ENCODE peak calls at places on chromosome 17, in five cellular contexts. L is IMR-90, P is GM12878, S is SK-N-SH, H is HepG2. U is an unnamed sample.

GRCh38 chr17:27296427-27296979 is 2.6 kb downstream of the WSB1 start:
- DNase-seq in P (no peak), H (no peak), S (no peak), L (peak; percentile 85), U (no peak)

GRCh38 chr17:77319211-77320031 is 178.7 kb downstream of the SEC14L1 start:
- DNase-seq in S (peak; percentile 43), L (peak; percentile 86), H (no peak), P (no peak), U (peak; percentile 89)

GRCh38 chr17:4248504-4249277 is 15.1 kb downstream of the ANKFY1 start:
- DNase-seq in L (no peak), H (no peak), S (no peak), P (no peak), U (no peak)

GRCh38 chr17:1454541-1454940 is 1.5 kb downstream of the CRK start:
- DNase-seq in P (no peak), S (no peak), H (no peak), L (no peak), U (no peak)

GRCh38 chr17:77645441-77646430 is 312.8 kb upstream of the TNRC6C start:
- DNase-seq in H (no peak), P (no peak), L (no peak), S (no peak), U (no peak)

GRCh38 chr17:79500738-79501533 is 109.9 kb downstream of the RBFOX3 start:
- DNase-seq in H (no peak), P (no peak), S (no peak), L (no peak), U (peak; percentile 21)

GRCh38 chr17:64115871-64116534 is 13.9 kb downstream of the ERN1 start:
- DNase-seq in S (no peak), L (peak; percentile 94), P (no peak), H (no peak), U (no peak)

GRCh38 chr17:19388791-19389190 is 1.8 kb upstream of the MFAP4 start:
- DNase-seq in L (peak; percentile 37), S (no peak), H (no peak), P (no peak), U (no peak)

GRCh38 chr17:78724544-78724943 is 57.5 kb downstream of the CYTH1 start:
- DNase-seq in L (no peak), P (no peak), S (peak; percentile 81), H (no peak), U (no peak)

GRCh38 chr17:17944253-17944652 is 27.9 kb downstream of the TOM1L2 start:
- DNase-seq in P (no peak), L (no peak), S (no peak), H (no peak), U (no peak)

GRCh38 chr17:67995568-67996191 is 589 bp downstream of the C17orf58 start:
- DNase-seq in L (no peak), P (no peak), H (no peak), S (peak; percentile 81), U (no peak)

GRCh38 chr17:64387545-64388171 is 3.0 kb downstream of the PECAM1 start:
- DNase-seq in L (no peak), H (no peak), S (no peak), P (no peak), U (peak; percentile 33)

GRCh38 chr17:41360291-41360995 is 9.2 kb downstream of the KRT33B start:
- DNase-seq in P (no peak), S (no peak), L (peak; percentile 59), H (no peak), U (no peak)

GRCh38 chr17:17419166-17419565 is 57.6 kb upstream of the MED9 start:
- DNase-seq in L (no peak), S (no peak), H (no peak), P (no peak), U (no peak)

GRCh38 chr17:39527220-39527813 is 66.0 kb downstream of the CDK12 start:
- DNase-seq in L (no peak), H (peak; percentile 33), P (no peak), S (no peak), U (peak; percentile 27)

GRCh38 chr17:81635431-81635830 is 1.5 kb downstream of the NPLOC4 start:
- DNase-seq in S (no peak), L (no peak), H (no peak), P (no peak), U (no peak)

GRCh38 chr17:43840814-43841213 is 6.2 kb upstream of the CD300LG start:
- DNase-seq in P (no peak), L (peak; percentile 16), S (peak; percentile 82), H (peak; percentile 61), U (peak; percentile 44)

GRCh38 chr17:2212328-2212981 is 91.1 kb downstream of the SMG6 start:
- DNase-seq in L (peak; percentile 79), S (no peak), P (no peak), H (no peak), U (no peak)

GRCh38 chr17:75498726-75499213 is 16.6 kb downstream of the CASKIN2 start:
- DNase-seq in H (no peak), L (no peak), S (peak; percentile 55), P (no peak), U (peak; percentile 52)

GRCh38 chr17:67687541-67687940 is 30.2 kb upstream of the NOL11 start:
- DNase-seq in S (no peak), H (no peak), L (no peak), P (no peak), U (no peak)

GRCh38 chr17:61815863-61816523 is 47.3 kb downstream of the BRIP1 start:
- DNase-seq in H (no peak), L (no peak), S (no peak), P (no peak), U (no peak)

GRCh38 chr17:14352139-14352538 is 51.3 kb downstream of the HS3ST3B1 start:
- DNase-seq in H (no peak), S (no peak), P (no peak), L (no peak), U (no peak)

GRCh38 chr17:55674107-55674506 is 48.6 kb downstream of the TMEM100 start:
- DNase-seq in P (no peak), H (no peak), L (no peak), S (no peak), U (no peak)

GRCh38 chr17:40320771-40321501 is 12.0 kb downstream of the RARA start:
- DNase-seq in S (no peak), H (no peak), L (no peak), P (no peak), U (peak; percentile 62)

GRCh38 chr17:65823713-65824112 is 262.3 kb upstream of the AXIN2 start:
- DNase-seq in L (no peak), H (no peak), S (no peak), P (no peak), U (no peak)
- TF ChIP-seq MXI1 in L (no peak), H (no peak), S (no peak), P (no peak), U (no peak)

GRCh38 chr17:57954421-57955182 is 610 bp downstream of the CUEDC1 start:
- DNase-seq in P (no peak), L (peak; percentile 46), S (peak; percentile 84), H (no peak), U (no peak)

GRCh38 chr17:57957120-57957850 is 2.1 kb upstream of the CUEDC1 start:
- DNase-seq in S (peak; percentile 10), H (no peak), L (no peak), P (no peak), U (no peak)

GRCh38 chr17:57953703-57954420 is 1.4 kb downstream of the CUEDC1 start:
- DNase-seq in H (no peak), P (no peak), L (no peak), S (no peak), U (no peak)

GRCh38 chr17:57956311-57957119 is 1.3 kb upstream of the CUEDC1 start:
- DNase-seq in H (no peak), L (no peak), S (peak; percentile 27), P (peak; percentile 62), U (no peak)

DNA sequence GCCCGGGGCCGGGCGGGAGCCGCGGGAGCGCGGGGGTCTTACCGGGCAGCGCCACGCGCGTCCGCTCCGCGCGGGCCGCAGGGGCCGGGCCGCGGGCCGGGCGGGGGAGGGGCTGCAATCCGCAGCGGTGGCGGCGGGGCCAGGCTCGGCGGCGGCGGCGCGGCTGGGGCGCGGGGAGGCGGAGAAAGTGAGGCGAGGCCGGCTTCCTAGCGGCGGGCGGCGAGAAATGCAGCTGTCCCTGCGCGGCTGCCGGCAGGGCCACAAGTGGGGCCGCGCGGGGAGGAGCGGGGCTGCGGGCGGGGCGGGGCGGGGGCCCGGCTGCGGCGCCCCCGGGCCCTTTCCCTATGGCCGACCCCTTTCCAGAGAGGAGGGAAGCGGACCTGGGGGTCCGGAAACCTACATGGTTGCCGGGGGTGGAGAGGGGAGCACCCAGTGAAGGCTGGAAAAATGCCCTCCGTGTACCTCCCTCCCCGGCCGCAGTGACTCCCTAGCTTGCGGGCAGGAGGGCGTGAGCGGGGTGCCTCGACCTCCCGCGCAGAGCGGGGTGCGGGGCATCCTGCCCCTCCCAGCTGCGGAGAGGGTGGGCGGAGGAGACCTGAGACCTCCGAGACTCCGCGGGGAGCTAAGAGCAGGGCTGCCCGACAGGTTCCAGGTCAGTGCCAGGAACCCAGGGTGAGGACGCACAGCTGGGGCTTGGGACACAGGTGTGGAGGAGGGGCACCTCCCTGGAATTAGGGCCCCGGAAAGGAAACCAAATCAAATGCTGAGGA is at the start of gene CUEDC1:
- DNase-seq in P (no peak), H (no peak), S (peak; percentile 98), L (peak; percentile 39), U (peak; percentile 77)
- TF ChIP-seq MXI1 in P (no peak), H (no peak), S (peak; percentile 24), L (peak; percentile 30), U (no peak)

DNA sequence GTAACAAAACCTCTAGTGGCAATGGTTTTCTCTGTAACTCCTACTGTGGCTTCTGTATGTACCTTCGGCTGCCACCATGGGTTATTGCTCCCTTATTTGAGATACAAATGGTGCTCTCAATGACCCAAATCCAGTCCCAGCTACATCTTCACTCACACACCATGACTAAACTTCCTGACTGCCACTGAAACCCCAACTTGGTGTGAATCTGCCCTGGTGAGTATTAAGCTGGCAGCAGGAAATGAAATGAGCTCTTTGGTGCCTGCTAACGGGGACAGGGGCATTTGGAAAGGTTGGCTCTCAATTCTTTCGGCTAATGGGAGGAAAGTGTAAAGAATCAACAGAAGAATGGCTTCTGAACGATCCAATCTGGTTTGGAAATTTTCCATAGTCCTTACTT is 7.5 kb upstream of the SLC35B1 start:
- DNase-seq in H (no peak), S (no peak), L (no peak), P (no peak), U (no peak)
- TF ChIP-seq MXI1 in H (no peak), S (no peak), L (no peak), P (no peak), U (no peak)

GRCh38 chr17:34869636-34870035 is 91.6 kb downstream of the CCT6B start:
- DNase-seq in S (no peak), P (no peak), H (no peak), L (no peak), U (no peak)
- TF ChIP-seq MXI1 in S (no peak), P (no peak), H (no peak), L (no peak), U (no peak)

GRCh38 chr17:7237266-7237760 is 1.9 kb downstream of the PHF23 start:
- DNase-seq in S (no peak), L (no peak), H (no peak), P (no peak), U (no peak)
- TF ChIP-seq MXI1 in S (no peak), L (no peak), H (no peak), P (no peak), U (no peak)

U was measured in K562.